ENCODE peak calls at places on chromosomes 2 and 18, in six cellular contexts. G is uterus; D is T-helper 2 cell; B is activated gamma-delta T cell treated with anti-CD3 and anti-CD28 coated beads, Interleukin-2, amount 50 U/mL, for 16 hours; T is bronchial epithelial cell; J is cardiac fibroblast. I is an unnamed sample.

GRCh38 chr2:165067958-165068612 is 112.8 kb upstream of the SLC38A11 start:
- DNase-seq in B (no peak), T (peak), G (no peak), D (no peak), J (peak), I (no peak)

GRCh38 chr2:148926291-148926961 is 51.4 kb downstream of the KIF5C start:
- DNase-seq in D (peak), J (peak), G (no peak), T (peak), B (peak), I (peak)

GRCh38 chr18:55317832-55318231 is 270.2 kb downstream of the TCF4 start:
- DNase-seq in G (no peak), J (no peak), B (no peak), D (no peak), T (no peak), I (no peak)

GRCh38 chr2:190060019-190060418 is 2.5 kb downstream of the MSTN start:
- DNase-seq in G (no peak), J (no peak), T (no peak), B (no peak), D (no peak), I (no peak)

GRCh38 chr18:57737661-57738060 is 65.5 kb downstream of the ATP8B1 start:
- DNase-seq in T (peak), J (peak), D (no peak), G (peak), B (no peak), I (no peak)

GRCh38 chr18:31581498-31582197 is 10.0 kb upstream of the TTR start:
- DNase-seq in T (peak), G (no peak), D (no peak), B (no peak), J (peak), I (no peak)

GRCh38 chr2:37326285-37326684 is 1.7 kb upstream of the PRKD3 start:
- DNase-seq in J (peak), B (no peak), T (peak), D (no peak), G (no peak), I (no peak)

GRCh38 chr2:151840216-151840691 is 12.0 kb upstream of the ARL5A start:
- DNase-seq in J (no peak), G (no peak), T (peak), B (no peak), D (no peak), I (no peak)

GRCh38 chr18:62939925-62940324 is 224.6 kb downstream of the PHLPP1 start:
- DNase-seq in D (no peak), G (no peak), J (no peak), B (no peak), T (no peak), I (no peak)

GRCh38 chr2:63053889-63054725 is 3.5 kb downstream of the OTX1 start:
- DNase-seq in T (no peak), B (no peak), G (no peak), J (no peak), D (no peak), I (peak)

GRCh38 chr2:198028955-198029354 is 224.6 kb downstream of the PLCL1 start:
- DNase-seq in G (no peak), B (no peak), D (no peak), J (no peak), T (no peak), I (no peak)

GRCh38 chr18:36499938-36500337 is 202.4 kb downstream of the FHOD3 start:
- DNase-seq in T (no peak), B (no peak), D (no peak), G (no peak), J (no peak), I (no peak)

GRCh38 chr18:39341106-39341505 is 1775.5 kb upstream of the CELF4 start:
- DNase-seq in T (no peak), D (no peak), G (no peak), B (no peak), J (no peak), I (no peak)

GRCh38 chr2:238123991-238124470 is 14.4 kb upstream of the KLHL30 start:
- DNase-seq in D (no peak), G (no peak), T (no peak), B (no peak), J (no peak), I (no peak)

GRCh38 chr2:101116841-101117552 is 34.2 kb downstream of the TBC1D8 start:
- DNase-seq in T (no peak), D (no peak), B (no peak), G (no peak), J (no peak), I (no peak)

GRCh38 chr18:25001803-25002202 is 350.2 kb downstream of the ZNF521 start:
- DNase-seq in D (no peak), G (no peak), B (no peak), J (no peak), T (no peak), I (no peak)

GRCh38 chr2:113173563-113174368 is at the start of gene PSD4:
- DNase-seq in T (no peak), G (no peak), B (peak), J (peak), D (peak), I (peak)

GRCh38 chr2:229169751-229170150 is 101.3 kb downstream of the PID1 start:
- DNase-seq in G (no peak), J (peak), B (no peak), T (no peak), D (no peak), I (no peak)